ENCODE peak calls at places on chromosome 15, in eight cellular contexts. One of them, this sample, is unnamed.

GRCh38 chr15:77118787-77119410 is 48.0 kb upstream of the TSPAN3 start:
- DNase-seq in activated gamma-delta T cell treated with Interleukin-2 at 50 U/mL for 16 hours: peak
- DNase-seq in NCI-H524 treated with DMSO at 0.1 percent for 48 hours: peak
- DNase-seq in nephron progenitor cell: no peak
- DNase-seq in activated naive CD4-positive, alpha-beta T cell treated with anti-CD3 and anti-CD28 coated beads for 36 hours: peak
- DNase-seq in H1: no peak
- DNase-seq in effector CD4-positive, alpha-beta T cell: peak
- DNase-seq in suprapubic skin: no peak
- DNase-seq in this sample: peak

GRCh38 chr15:73575636-73576247 is 57.4 kb downstream of the NPTN start:
- DNase-seq in H1: no peak
- DNase-seq in nephron progenitor cell: no peak
- DNase-seq in activated gamma-delta T cell treated with Interleukin-2 at 50 U/mL for 16 hours: no peak
- DNase-seq in activated naive CD4-positive, alpha-beta T cell treated with anti-CD3 and anti-CD28 coated beads for 36 hours: no peak
- DNase-seq in NCI-H524 treated with DMSO at 0.1 percent for 48 hours: no peak
- DNase-seq in suprapubic skin: no peak
- DNase-seq in effector CD4-positive, alpha-beta T cell: no peak
- DNase-seq in this sample: no peak

GRCh38 chr15:68409736-68410370 is 22.1 kb downstream of the ITGA11 start:
- DNase-seq in H1: peak
- DNase-seq in suprapubic skin: peak
- DNase-seq in activated gamma-delta T cell treated with Interleukin-2 at 50 U/mL for 16 hours: no peak
- DNase-seq in activated naive CD4-positive, alpha-beta T cell treated with anti-CD3 and anti-CD28 coated beads for 36 hours: no peak
- DNase-seq in effector CD4-positive, alpha-beta T cell: no peak
- DNase-seq in nephron progenitor cell: no peak
- DNase-seq in NCI-H524 treated with DMSO at 0.1 percent for 48 hours: no peak
- DNase-seq in this sample: no peak

GRCh38 chr15:36724901-36725300 is 145.5 kb downstream of the CDIN1 start:
- DNase-seq in NCI-H524 treated with DMSO at 0.1 percent for 48 hours: no peak
- DNase-seq in effector CD4-positive, alpha-beta T cell: no peak
- DNase-seq in suprapubic skin: no peak
- DNase-seq in activated gamma-delta T cell treated with Interleukin-2 at 50 U/mL for 16 hours: no peak
- DNase-seq in nephron progenitor cell: no peak
- DNase-seq in H1: no peak
- DNase-seq in activated naive CD4-positive, alpha-beta T cell treated with anti-CD3 and anti-CD28 coated beads for 36 hours: no peak
- DNase-seq in this sample: no peak

GRCh38 chr15:25762015-25762662 is 101.0 kb downstream of the ATP10A start:
- DNase-seq in NCI-H524 treated with DMSO at 0.1 percent for 48 hours: no peak
- DNase-seq in effector CD4-positive, alpha-beta T cell: no peak
- DNase-seq in H1: no peak
- DNase-seq in activated naive CD4-positive, alpha-beta T cell treated with anti-CD3 and anti-CD28 coated beads for 36 hours: no peak
- DNase-seq in suprapubic skin: no peak
- DNase-seq in activated gamma-delta T cell treated with Interleukin-2 at 50 U/mL for 16 hours: no peak
- DNase-seq in nephron progenitor cell: no peak
- DNase-seq in this sample: no peak

GRCh38 chr15:34039506-34040123 is 611 bp upstream of the AVEN start:
- DNase-seq in effector CD4-positive, alpha-beta T cell: no peak
- DNase-seq in nephron progenitor cell: no peak
- DNase-seq in activated gamma-delta T cell treated with Interleukin-2 at 50 U/mL for 16 hours: no peak
- DNase-seq in suprapubic skin: no peak
- DNase-seq in activated naive CD4-positive, alpha-beta T cell treated with anti-CD3 and anti-CD28 coated beads for 36 hours: peak
- DNase-seq in NCI-H524 treated with DMSO at 0.1 percent for 48 hours: no peak
- DNase-seq in H1: no peak
- DNase-seq in this sample: peak

GRCh38 chr15:60370105-60370803 is 27.5 kb downstream of the ANXA2 start:
- DNase-seq in H1: no peak
- DNase-seq in activated gamma-delta T cell treated with Interleukin-2 at 50 U/mL for 16 hours: no peak
- DNase-seq in suprapubic skin: no peak
- DNase-seq in effector CD4-positive, alpha-beta T cell: no peak
- DNase-seq in activated naive CD4-positive, alpha-beta T cell treated with anti-CD3 and anti-CD28 coated beads for 36 hours: no peak
- DNase-seq in NCI-H524 treated with DMSO at 0.1 percent for 48 hours: no peak
- DNase-seq in nephron progenitor cell: no peak
- DNase-seq in this sample: no peak

GRCh38 chr15:77549552-77550274 is 83.0 kb downstream of the LINGO1 start:
- DNase-seq in suprapubic skin: no peak
- DNase-seq in NCI-H524 treated with DMSO at 0.1 percent for 48 hours: no peak
- DNase-seq in H1: no peak
- DNase-seq in nephron progenitor cell: no peak
- DNase-seq in activated gamma-delta T cell treated with Interleukin-2 at 50 U/mL for 16 hours: no peak
- DNase-seq in activated naive CD4-positive, alpha-beta T cell treated with anti-CD3 and anti-CD28 coated beads for 36 hours: no peak
- DNase-seq in effector CD4-positive, alpha-beta T cell: no peak
- DNase-seq in this sample: no peak

GRCh38 chr15:36278219-36278618 is 301.2 kb upstream of the CDIN1 start:
- DNase-seq in activated gamma-delta T cell treated with Interleukin-2 at 50 U/mL for 16 hours: no peak
- DNase-seq in effector CD4-positive, alpha-beta T cell: no peak
- DNase-seq in suprapubic skin: no peak
- DNase-seq in nephron progenitor cell: no peak
- DNase-seq in NCI-H524 treated with DMSO at 0.1 percent for 48 hours: no peak
- DNase-seq in activated naive CD4-positive, alpha-beta T cell treated with anti-CD3 and anti-CD28 coated beads for 36 hours: no peak
- DNase-seq in H1: no peak
- DNase-seq in this sample: no peak

GRCh38 chr15:43943511-43943910 is 116.7 kb downstream of the WDR76 start:
- DNase-seq in suprapubic skin: no peak
- DNase-seq in effector CD4-positive, alpha-beta T cell: no peak
- DNase-seq in activated naive CD4-positive, alpha-beta T cell treated with anti-CD3 and anti-CD28 coated beads for 36 hours: no peak
- DNase-seq in activated gamma-delta T cell treated with Interleukin-2 at 50 U/mL for 16 hours: no peak
- DNase-seq in NCI-H524 treated with DMSO at 0.1 percent for 48 hours: no peak
- DNase-seq in H1: no peak
- DNase-seq in nephron progenitor cell: no peak
- DNase-seq in this sample: no peak

GRCh38 chr15:50275908-50276307 is 10.4 kb upstream of the HDC start:
- DNase-seq in nephron progenitor cell: no peak
- DNase-seq in effector CD4-positive, alpha-beta T cell: no peak
- DNase-seq in NCI-H524 treated with DMSO at 0.1 percent for 48 hours: no peak
- DNase-seq in activated naive CD4-positive, alpha-beta T cell treated with anti-CD3 and anti-CD28 coated beads for 36 hours: no peak
- DNase-seq in H1: no peak
- DNase-seq in activated gamma-delta T cell treated with Interleukin-2 at 50 U/mL for 16 hours: no peak
- DNase-seq in suprapubic skin: no peak
- DNase-seq in this sample: no peak

GRCh38 chr15:86040360-86041095 is 39.1 kb upstream of the AGBL1 start:
- DNase-seq in activated naive CD4-positive, alpha-beta T cell treated with anti-CD3 and anti-CD28 coated beads for 36 hours: no peak
- DNase-seq in H1: peak
- DNase-seq in nephron progenitor cell: no peak
- DNase-seq in suprapubic skin: no peak
- DNase-seq in activated gamma-delta T cell treated with Interleukin-2 at 50 U/mL for 16 hours: no peak
- DNase-seq in NCI-H524 treated with DMSO at 0.1 percent for 48 hours: no peak
- DNase-seq in effector CD4-positive, alpha-beta T cell: no peak
- DNase-seq in this sample: no peak

GRCh38 chr15:65172531-65172930 is 12.6 kb downstream of the CLPX start:
- DNase-seq in nephron progenitor cell: no peak
- DNase-seq in activated naive CD4-positive, alpha-beta T cell treated with anti-CD3 and anti-CD28 coated beads for 36 hours: no peak
- DNase-seq in activated gamma-delta T cell treated with Interleukin-2 at 50 U/mL for 16 hours: no peak
- DNase-seq in suprapubic skin: no peak
- DNase-seq in effector CD4-positive, alpha-beta T cell: no peak
- DNase-seq in NCI-H524 treated with DMSO at 0.1 percent for 48 hours: no peak
- DNase-seq in H1: no peak
- DNase-seq in this sample: no peak

GRCh38 chr15:60444289-60444912 is 34.5 kb downstream of the ICE2 start:
- DNase-seq in activated naive CD4-positive, alpha-beta T cell treated with anti-CD3 and anti-CD28 coated beads for 36 hours: no peak
- DNase-seq in H1: no peak
- DNase-seq in nephron progenitor cell: no peak
- DNase-seq in NCI-H524 treated with DMSO at 0.1 percent for 48 hours: no peak
- DNase-seq in activated gamma-delta T cell treated with Interleukin-2 at 50 U/mL for 16 hours: no peak
- DNase-seq in suprapubic skin: no peak
- DNase-seq in effector CD4-positive, alpha-beta T cell: no peak
- DNase-seq in this sample: no peak

GRCh38 chr15:66778314-66778665 is 76.3 kb downstream of the SMAD6 start:
- DNase-seq in suprapubic skin: no peak
- DNase-seq in nephron progenitor cell: no peak
- DNase-seq in effector CD4-positive, alpha-beta T cell: no peak
- DNase-seq in activated naive CD4-positive, alpha-beta T cell treated with anti-CD3 and anti-CD28 coated beads for 36 hours: no peak
- DNase-seq in activated gamma-delta T cell treated with Interleukin-2 at 50 U/mL for 16 hours: no peak
- DNase-seq in H1: no peak
- DNase-seq in NCI-H524 treated with DMSO at 0.1 percent for 48 hours: no peak
- DNase-seq in this sample: no peak

GRCh38 chr15:31391687-31392671 is 65.3 kb downstream of the KLF13 start:
- DNase-seq in activated naive CD4-positive, alpha-beta T cell treated with anti-CD3 and anti-CD28 coated beads for 36 hours: peak
- DNase-seq in suprapubic skin: peak
- DNase-seq in activated gamma-delta T cell treated with Interleukin-2 at 50 U/mL for 16 hours: peak
- DNase-seq in H1: peak
- DNase-seq in effector CD4-positive, alpha-beta T cell: peak
- DNase-seq in nephron progenitor cell: peak
- DNase-seq in NCI-H524 treated with DMSO at 0.1 percent for 48 hours: no peak
- DNase-seq in this sample: peak

GRCh38 chr15:98676586-98677270 is 28.4 kb downstream of the IGF1R start:
- DNase-seq in H1: no peak
- DNase-seq in suprapubic skin: no peak
- DNase-seq in activated naive CD4-positive, alpha-beta T cell treated with anti-CD3 and anti-CD28 coated beads for 36 hours: no peak
- DNase-seq in activated gamma-delta T cell treated with Interleukin-2 at 50 U/mL for 16 hours: no peak
- DNase-seq in NCI-H524 treated with DMSO at 0.1 percent for 48 hours: no peak
- DNase-seq in effector CD4-positive, alpha-beta T cell: no peak
- DNase-seq in nephron progenitor cell: no peak
- DNase-seq in this sample: no peak

GRCh38 chr15:69225355-69226027 is 65.1 kb downstream of the GLCE start:
- DNase-seq in nephron progenitor cell: no peak
- DNase-seq in effector CD4-positive, alpha-beta T cell: no peak
- DNase-seq in suprapubic skin: no peak
- DNase-seq in NCI-H524 treated with DMSO at 0.1 percent for 48 hours: peak
- DNase-seq in activated naive CD4-positive, alpha-beta T cell treated with anti-CD3 and anti-CD28 coated beads for 36 hours: no peak
- DNase-seq in H1: no peak
- DNase-seq in activated gamma-delta T cell treated with Interleukin-2 at 50 U/mL for 16 hours: no peak
- DNase-seq in this sample: no peak

GRCh38 chr15:74788716-74789151 is 6.9 kb downstream of the CSK start:
- DNase-seq in effector CD4-positive, alpha-beta T cell: peak
- DNase-seq in H1: no peak
- DNase-seq in activated gamma-delta T cell treated with Interleukin-2 at 50 U/mL for 16 hours: peak
- DNase-seq in NCI-H524 treated with DMSO at 0.1 percent for 48 hours: no peak
- DNase-seq in suprapubic skin: no peak
- DNase-seq in nephron progenitor cell: no peak
- DNase-seq in activated naive CD4-positive, alpha-beta T cell treated with anti-CD3 and anti-CD28 coated beads for 36 hours: peak
- DNase-seq in this sample: peak

GRCh38 chr15:48748535-48748934 is 62.3 kb downstream of the CEP152 start:
- DNase-seq in activated naive CD4-positive, alpha-beta T cell treated with anti-CD3 and anti-CD28 coated beads for 36 hours: no peak
- DNase-seq in H1: no peak
- DNase-seq in effector CD4-positive, alpha-beta T cell: no peak
- DNase-seq in NCI-H524 treated with DMSO at 0.1 percent for 48 hours: no peak
- DNase-seq in activated gamma-delta T cell treated with Interleukin-2 at 50 U/mL for 16 hours: no peak
- DNase-seq in nephron progenitor cell: no peak
- DNase-seq in suprapubic skin: no peak
- DNase-seq in this sample: no peak

GRCh38 chr15:39028069-39028468 is 463.5 kb upstream of the RASGRP1 start:
- DNase-seq in suprapubic skin: no peak
- DNase-seq in activated gamma-delta T cell treated with Interleukin-2 at 50 U/mL for 16 hours: no peak
- DNase-seq in H1: no peak
- DNase-seq in activated naive CD4-positive, alpha-beta T cell treated with anti-CD3 and anti-CD28 coated beads for 36 hours: no peak
- DNase-seq in NCI-H524 treated with DMSO at 0.1 percent for 48 hours: no peak
- DNase-seq in effector CD4-positive, alpha-beta T cell: no peak
- DNase-seq in nephron progenitor cell: no peak
- DNase-seq in this sample: no peak

GRCh38 chr15:42808921-42809320 is 72.0 kb upstream of the CDAN1 start:
- DNase-seq in effector CD4-positive, alpha-beta T cell: no peak
- DNase-seq in suprapubic skin: no peak
- DNase-seq in activated naive CD4-positive, alpha-beta T cell treated with anti-CD3 and anti-CD28 coated beads for 36 hours: no peak
- DNase-seq in activated gamma-delta T cell treated with Interleukin-2 at 50 U/mL for 16 hours: no peak
- DNase-seq in nephron progenitor cell: no peak
- DNase-seq in NCI-H524 treated with DMSO at 0.1 percent for 48 hours: no peak
- DNase-seq in H1: no peak
- DNase-seq in this sample: no peak

GRCh38 chr15:69735126-69735525 is 282.5 kb downstream of the RPLP1 start:
- DNase-seq in nephron progenitor cell: peak
- DNase-seq in activated gamma-delta T cell treated with Interleukin-2 at 50 U/mL for 16 hours: no peak
- DNase-seq in suprapubic skin: peak
- DNase-seq in H1: no peak
- DNase-seq in effector CD4-positive, alpha-beta T cell: no peak
- DNase-seq in activated naive CD4-positive, alpha-beta T cell treated with anti-CD3 and anti-CD28 coated beads for 36 hours: no peak
- DNase-seq in NCI-H524 treated with DMSO at 0.1 percent for 48 hours: no peak
- DNase-seq in this sample: no peak

GRCh38 chr15:56832125-56832524 is 86.3 kb upstream of the TCF12 start:
- DNase-seq in NCI-H524 treated with DMSO at 0.1 percent for 48 hours: no peak
- DNase-seq in effector CD4-positive, alpha-beta T cell: no peak
- DNase-seq in suprapubic skin: no peak
- DNase-seq in nephron progenitor cell: no peak
- DNase-seq in activated naive CD4-positive, alpha-beta T cell treated with anti-CD3 and anti-CD28 coated beads for 36 hours: no peak
- DNase-seq in activated gamma-delta T cell treated with Interleukin-2 at 50 U/mL for 16 hours: no peak
- DNase-seq in H1: no peak
- DNase-seq in this sample: no peak

GRCh38 chr15:58530056-58530590 is 98.3 kb downstream of the LIPC start:
- DNase-seq in suprapubic skin: no peak
- DNase-seq in activated gamma-delta T cell treated with Interleukin-2 at 50 U/mL for 16 hours: no peak
- DNase-seq in effector CD4-positive, alpha-beta T cell: no peak
- DNase-seq in H1: no peak
- DNase-seq in NCI-H524 treated with DMSO at 0.1 percent for 48 hours: no peak
- DNase-seq in nephron progenitor cell: no peak
- DNase-seq in activated naive CD4-positive, alpha-beta T cell treated with anti-CD3 and anti-CD28 coated beads for 36 hours: no peak
- DNase-seq in this sample: no peak